ENCODE peak calls at places on chromosomes 2 and 18, in four cellular contexts. W is SK-N-SH, F is HepG2, S is K562. Q is an unnamed sample.

GRCh38 chr18:62454527-62454926 is 68.3 kb upstream of the ZCCHC2 start:
- DNase-seq in W (no peak), F (no peak), S (no peak), Q (no peak)

GRCh38 chr2:232174662-232175061 is 203.9 kb upstream of the ALPP start:
- DNase-seq in W (no peak), F (no peak), S (no peak), Q (no peak)

GRCh38 chr18:75531851-75532241 is 104.3 kb upstream of the SMIM21 start:
- DNase-seq in W (no peak), F (no peak), S (no peak), Q (no peak)

GRCh38 chr2:127770973-127771735 is 39.8 kb downstream of the WDR33 start:
- DNase-seq in W (no peak), F (peak), S (no peak), Q (peak)

GRCh38 chr18:46555213-46555612 is 101.8 kb downstream of the LOXHD1 start:
- DNase-seq in W (no peak), F (peak), S (no peak), Q (no peak)

GRCh38 chr2:20649586-20650375 is 1.1 kb downstream of the HS1BP3 start:
- DNase-seq in W (no peak), F (no peak), S (no peak), Q (no peak)

GRCh38 chr2:109128048-109128465 is 948 bp upstream of the SH3RF3 start:
- DNase-seq in W (peak), F (peak), S (peak), Q (peak)

GRCh38 chr2:62501794-62502500 is 4.0 kb downstream of the TMEM17 start:
- DNase-seq in W (peak), F (no peak), S (no peak), Q (no peak)

GRCh38 chr2:176687350-176687749 is 418.1 kb downstream of the MTX2 start:
- DNase-seq in W (no peak), F (no peak), S (no peak), Q (no peak)

GRCh38 chr2:147860009-147860408 is 15.2 kb downstream of the ACVR2A start:
- DNase-seq in W (no peak), F (no peak), S (no peak), Q (no peak)

GRCh38 chr18:74496508-74497307 is 545 bp downstream of the CNDP2 start:
- DNase-seq in W (peak), F (peak), S (no peak), Q (no peak)

GRCh38 chr18:49869354-49869753 is 56.0 kb upstream of the ACAA2 start:
- DNase-seq in W (no peak), F (no peak), S (no peak), Q (no peak)

GRCh38 chr18:55106466-55106865 is 147.2 kb upstream of the CCDC68 start:
- DNase-seq in W (no peak), F (no peak), S (no peak), Q (no peak)

GRCh38 chr2:162749456-162749855 is 89.1 kb downstream of the KCNH7 start:
- DNase-seq in W (no peak), F (no peak), S (no peak), Q (no peak)

GRCh38 chr2:240713071-240713927 is 21.6 kb downstream of the AQP12A start:
- DNase-seq in W (no peak), F (no peak), S (no peak), Q (no peak)

GRCh38 chr2:39523308-39524044 is 86.4 kb upstream of the MAP4K3 start:
- DNase-seq in W (no peak), F (peak), S (no peak), Q (peak)

GRCh38 chr2:69546646-69547045 is 96.9 kb downstream of the AAK1 start:
- DNase-seq in W (no peak), F (no peak), S (no peak), Q (no peak)

GRCh38 chr2:84876369-84876768 is 4.5 kb downstream of the TRABD2A start:
- DNase-seq in W (no peak), F (no peak), S (no peak), Q (no peak)

GRCh38 chr2:200662727-200663126 is 76.9 kb downstream of the AOX1 start:
- DNase-seq in W (no peak), F (peak), S (no peak), Q (no peak)

GRCh38 chr2:122749347-122749850 is 993.9 kb downstream of the TSN start:
- DNase-seq in W (no peak), F (no peak), S (no peak), Q (no peak)

GRCh38 chr18:33751613-33752221 is 173.7 kb downstream of the ASXL3 start:
- DNase-seq in W (no peak), F (no peak), S (no peak), Q (peak)

GRCh38 chr2:146982393-146982846 is 862.4 kb upstream of the ACVR2A start:
- DNase-seq in W (no peak), F (no peak), S (no peak), Q (no peak)

GRCh38 chr2:144703852-144704324 is 184.0 kb upstream of the ZEB2 start:
- DNase-seq in W (no peak), F (no peak), S (peak), Q (no peak)

GRCh38 chr2:71675296-71675695 is 221.9 kb downstream of the DYSF start:
- DNase-seq in W (no peak), F (no peak), S (no peak), Q (no peak)

GRCh38 chr2:74472086-74472944 is at the start of gene MRPL53:
- DNase-seq in W (peak), F (peak), S (peak), Q (peak)

GRCh38 chr2:134917958-134918517 is 584 bp upstream of the CCNT2 start:
- DNase-seq in W (no peak), F (no peak), S (no peak), Q (no peak)
- TF ChIP-seq JUND in W (no peak), F (no peak), S (peak), Q (no peak)

DNA sequence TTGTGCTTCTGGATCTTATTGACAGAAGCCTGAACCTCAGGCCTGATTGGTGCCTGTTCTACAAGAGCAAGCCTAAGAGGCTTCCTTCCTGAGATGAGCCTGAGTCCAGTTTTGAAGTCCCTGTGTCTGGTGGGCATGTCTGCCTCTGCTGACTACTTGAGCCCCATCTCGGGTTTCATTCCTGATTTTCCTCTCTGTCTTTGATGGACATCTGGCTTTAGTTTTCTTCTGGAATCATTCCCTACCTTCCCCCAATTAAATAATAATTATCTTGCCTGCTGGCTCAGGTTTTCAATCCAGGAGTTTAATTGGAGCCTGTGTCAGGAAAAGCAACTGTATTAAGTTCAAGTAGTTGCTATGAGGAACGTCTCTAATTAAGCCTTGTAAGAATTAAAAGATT is 135.5 kb upstream of the MC4R start:
- DNase-seq in W (peak), F (no peak), S (no peak), Q (no peak)
- TF ChIP-seq JUND in W (no peak), F (no peak), S (no peak), Q (no peak)

GRCh38 chr18:35933982-35934381 is 38.5 kb upstream of the RMP24 start:
- DNase-seq in W (no peak), F (peak), S (no peak), Q (no peak)
- TF ChIP-seq JUND in W (no peak), F (no peak), S (peak), Q (no peak)

GRCh38 chr2:237192881-237193280 is 107.2 kb downstream of the COPS8 start:
- DNase-seq in W (no peak), F (no peak), S (no peak), Q (no peak)
- TF ChIP-seq JUND in W (no peak), F (no peak), S (no peak), Q (no peak)

GRCh38 chr2:187079901-187080300 is 230.9 kb upstream of the ZSWIM2 start:
- DNase-seq in W (no peak), F (no peak), S (no peak), Q (no peak)

GRCh38 chr2:187078297-187078696 is 229.3 kb upstream of the ZSWIM2 start:
- DNase-seq in W (no peak), F (peak), S (no peak), Q (no peak)

GRCh38 chr2:187075106-187076070 is 226.4 kb upstream of the ZSWIM2 start:
- DNase-seq in W (no peak), F (no peak), S (no peak), Q (no peak)
- TF ChIP-seq JUND in W (no peak), F (no peak), S (no peak), Q (no peak)